ENCODE peak calls at places on chromosomes 1 and 21, in eight cellular contexts. One of them, this sample, is unnamed.

GRCh38 chr1:93670141-93670540 is 11.5 kb downstream of the BCAR3 start:
- DNase-seq in coronary artery: no peak
- DNase-seq in brain pericyte: no peak
- DNase-seq in aorta: no peak
- DNase-seq in NCI-H460: no peak
- DNase-seq in activated naive CD4-positive, alpha-beta T cell treated with Interleukin-2 at 50 U/mL for 16 hours: no peak
- DNase-seq in fibroblast of pulmonary artery: peak
- DNase-seq in mucosa of gallbladder: peak
- DNase-seq in this sample: no peak

GRCh38 chr1:2787163-2787911 is 14.2 kb downstream of the TTC34 start:
- DNase-seq in fibroblast of pulmonary artery: no peak
- DNase-seq in activated naive CD4-positive, alpha-beta T cell treated with Interleukin-2 at 50 U/mL for 16 hours: no peak
- DNase-seq in mucosa of gallbladder: no peak
- DNase-seq in brain pericyte: no peak
- DNase-seq in coronary artery: no peak
- DNase-seq in NCI-H460: no peak
- DNase-seq in aorta: no peak
- DNase-seq in this sample: peak

GRCh38 chr1:245155186-245156040 is 628 bp downstream of the KIF26B start:
- DNase-seq in brain pericyte: no peak
- DNase-seq in activated naive CD4-positive, alpha-beta T cell treated with Interleukin-2 at 50 U/mL for 16 hours: no peak
- DNase-seq in aorta: no peak
- DNase-seq in NCI-H460: no peak
- DNase-seq in coronary artery: no peak
- DNase-seq in mucosa of gallbladder: no peak
- DNase-seq in fibroblast of pulmonary artery: peak
- DNase-seq in this sample: no peak

GRCh38 chr1:174689524-174689923 is 241.8 kb downstream of the GPR52 start:
- DNase-seq in fibroblast of pulmonary artery: no peak
- DNase-seq in NCI-H460: no peak
- DNase-seq in mucosa of gallbladder: peak
- DNase-seq in aorta: no peak
- DNase-seq in brain pericyte: no peak
- DNase-seq in activated naive CD4-positive, alpha-beta T cell treated with Interleukin-2 at 50 U/mL for 16 hours: no peak
- DNase-seq in coronary artery: no peak
- DNase-seq in this sample: no peak

GRCh38 chr1:50603274-50604271 is 180.3 kb upstream of the DMRTA2 start:
- DNase-seq in aorta: no peak
- DNase-seq in NCI-H460: no peak
- DNase-seq in brain pericyte: no peak
- DNase-seq in coronary artery: no peak
- DNase-seq in fibroblast of pulmonary artery: peak
- DNase-seq in mucosa of gallbladder: no peak
- DNase-seq in activated naive CD4-positive, alpha-beta T cell treated with Interleukin-2 at 50 U/mL for 16 hours: no peak
- DNase-seq in this sample: no peak

GRCh38 chr21:42406201-42406601 is 2.5 kb downstream of the UBASH3A start:
- DNase-seq in activated naive CD4-positive, alpha-beta T cell treated with Interleukin-2 at 50 U/mL for 16 hours: peak
- DNase-seq in brain pericyte: no peak
- DNase-seq in fibroblast of pulmonary artery: no peak
- DNase-seq in mucosa of gallbladder: no peak
- DNase-seq in NCI-H460: no peak
- DNase-seq in coronary artery: no peak
- DNase-seq in aorta: no peak
- DNase-seq in this sample: peak

GRCh38 chr1:182588460-182589396 is at the start of gene RNASEL:
- DNase-seq in fibroblast of pulmonary artery: peak
- DNase-seq in brain pericyte: no peak
- DNase-seq in coronary artery: peak
- DNase-seq in activated naive CD4-positive, alpha-beta T cell treated with Interleukin-2 at 50 U/mL for 16 hours: peak
- DNase-seq in mucosa of gallbladder: peak
- DNase-seq in NCI-H460: peak
- DNase-seq in aorta: peak
- DNase-seq in this sample: peak

GRCh38 chr1:17001760-17002523 is 9.8 kb downstream of the ATP13A2 start:
- DNase-seq in fibroblast of pulmonary artery: no peak
- DNase-seq in brain pericyte: no peak
- DNase-seq in aorta: no peak
- DNase-seq in activated naive CD4-positive, alpha-beta T cell treated with Interleukin-2 at 50 U/mL for 16 hours: no peak
- DNase-seq in coronary artery: no peak
- DNase-seq in NCI-H460: no peak
- DNase-seq in mucosa of gallbladder: no peak
- DNase-seq in this sample: no peak

GRCh38 chr1:145845144-145845513 is 301 bp upstream of the NUDT17 start:
- DNase-seq in mucosa of gallbladder: no peak
- DNase-seq in activated naive CD4-positive, alpha-beta T cell treated with Interleukin-2 at 50 U/mL for 16 hours: no peak
- DNase-seq in NCI-H460: no peak
- DNase-seq in brain pericyte: no peak
- DNase-seq in coronary artery: no peak
- DNase-seq in aorta: no peak
- DNase-seq in fibroblast of pulmonary artery: no peak
- DNase-seq in this sample: no peak

GRCh38 chr1:32291145-32291707 is 657 bp upstream of the HDAC1 start:
- DNase-seq in aorta: no peak
- DNase-seq in activated naive CD4-positive, alpha-beta T cell treated with Interleukin-2 at 50 U/mL for 16 hours: no peak
- DNase-seq in coronary artery: no peak
- DNase-seq in NCI-H460: no peak
- DNase-seq in brain pericyte: no peak
- DNase-seq in mucosa of gallbladder: no peak
- DNase-seq in fibroblast of pulmonary artery: peak
- DNase-seq in this sample: no peak

GRCh38 chr1:111948209-111949131 is 41.0 kb downstream of the KCND3 start:
- DNase-seq in brain pericyte: no peak
- DNase-seq in activated naive CD4-positive, alpha-beta T cell treated with Interleukin-2 at 50 U/mL for 16 hours: no peak
- DNase-seq in mucosa of gallbladder: peak
- DNase-seq in NCI-H460: no peak
- DNase-seq in fibroblast of pulmonary artery: no peak
- DNase-seq in coronary artery: no peak
- DNase-seq in aorta: peak
- DNase-seq in this sample: no peak

GRCh38 chr1:244749230-244750016 is 86.0 kb upstream of the COX20 start:
- DNase-seq in coronary artery: no peak
- DNase-seq in fibroblast of pulmonary artery: no peak
- DNase-seq in brain pericyte: no peak
- DNase-seq in aorta: no peak
- DNase-seq in activated naive CD4-positive, alpha-beta T cell treated with Interleukin-2 at 50 U/mL for 16 hours: no peak
- DNase-seq in mucosa of gallbladder: no peak
- DNase-seq in NCI-H460: no peak
- DNase-seq in this sample: no peak

GRCh38 chr1:52662645-52663313 is 29.8 kb downstream of the SHISAL2A start:
- DNase-seq in activated naive CD4-positive, alpha-beta T cell treated with Interleukin-2 at 50 U/mL for 16 hours: no peak
- DNase-seq in NCI-H460: peak
- DNase-seq in brain pericyte: no peak
- DNase-seq in coronary artery: no peak
- DNase-seq in fibroblast of pulmonary artery: peak
- DNase-seq in mucosa of gallbladder: no peak
- DNase-seq in aorta: no peak
- DNase-seq in this sample: no peak

GRCh38 chr1:155691992-155692528 is 3.2 kb downstream of the DAP3 start:
- DNase-seq in coronary artery: no peak
- DNase-seq in mucosa of gallbladder: no peak
- DNase-seq in aorta: no peak
- DNase-seq in fibroblast of pulmonary artery: no peak
- DNase-seq in activated naive CD4-positive, alpha-beta T cell treated with Interleukin-2 at 50 U/mL for 16 hours: no peak
- DNase-seq in NCI-H460: no peak
- DNase-seq in brain pericyte: no peak
- DNase-seq in this sample: no peak

GRCh38 chr1:52542085-52542688 is 10.7 kb downstream of the TUT4 start:
- DNase-seq in fibroblast of pulmonary artery: peak
- DNase-seq in aorta: no peak
- DNase-seq in coronary artery: no peak
- DNase-seq in brain pericyte: no peak
- DNase-seq in mucosa of gallbladder: no peak
- DNase-seq in activated naive CD4-positive, alpha-beta T cell treated with Interleukin-2 at 50 U/mL for 16 hours: no peak
- DNase-seq in NCI-H460: no peak
- DNase-seq in this sample: no peak

GRCh38 chr1:159171254-159171687 is at the start of gene CADM3:
- DNase-seq in coronary artery: no peak
- DNase-seq in activated naive CD4-positive, alpha-beta T cell treated with Interleukin-2 at 50 U/mL for 16 hours: no peak
- DNase-seq in aorta: no peak
- DNase-seq in mucosa of gallbladder: no peak
- DNase-seq in fibroblast of pulmonary artery: peak
- DNase-seq in brain pericyte: no peak
- DNase-seq in NCI-H460: no peak
- DNase-seq in this sample: no peak

GRCh38 chr21:32329776-32330175 is 31.1 kb downstream of the MRAP start:
- DNase-seq in fibroblast of pulmonary artery: peak
- DNase-seq in mucosa of gallbladder: no peak
- DNase-seq in aorta: no peak
- DNase-seq in NCI-H460: no peak
- DNase-seq in brain pericyte: no peak
- DNase-seq in coronary artery: peak
- DNase-seq in activated naive CD4-positive, alpha-beta T cell treated with Interleukin-2 at 50 U/mL for 16 hours: no peak
- DNase-seq in this sample: no peak

GRCh38 chr1:21537511-21537931 is 28.3 kb downstream of the ALPL start:
- DNase-seq in NCI-H460: no peak
- DNase-seq in mucosa of gallbladder: peak
- DNase-seq in coronary artery: no peak
- DNase-seq in activated naive CD4-positive, alpha-beta T cell treated with Interleukin-2 at 50 U/mL for 16 hours: no peak
- DNase-seq in brain pericyte: no peak
- DNase-seq in aorta: no peak
- DNase-seq in fibroblast of pulmonary artery: no peak
- DNase-seq in this sample: no peak

GRCh38 chr1:115702993-115703392 is 61.2 kb downstream of the VANGL1 start:
- DNase-seq in activated naive CD4-positive, alpha-beta T cell treated with Interleukin-2 at 50 U/mL for 16 hours: no peak
- DNase-seq in aorta: no peak
- DNase-seq in brain pericyte: no peak
- DNase-seq in fibroblast of pulmonary artery: no peak
- DNase-seq in mucosa of gallbladder: no peak
- DNase-seq in NCI-H460: no peak
- DNase-seq in coronary artery: no peak
- DNase-seq in this sample: no peak

GRCh38 chr1:199163277-199164069 is 524.6 kb downstream of the PTPRC start:
- DNase-seq in brain pericyte: no peak
- DNase-seq in mucosa of gallbladder: no peak
- DNase-seq in coronary artery: no peak
- DNase-seq in aorta: no peak
- DNase-seq in fibroblast of pulmonary artery: no peak
- DNase-seq in activated naive CD4-positive, alpha-beta T cell treated with Interleukin-2 at 50 U/mL for 16 hours: no peak
- DNase-seq in NCI-H460: no peak
- DNase-seq in this sample: no peak

GRCh38 chr1:52364235-52364839 is 1.7 kb downstream of the CC2D1B start:
- DNase-seq in fibroblast of pulmonary artery: no peak
- DNase-seq in mucosa of gallbladder: no peak
- DNase-seq in NCI-H460: no peak
- DNase-seq in coronary artery: no peak
- DNase-seq in brain pericyte: no peak
- DNase-seq in activated naive CD4-positive, alpha-beta T cell treated with Interleukin-2 at 50 U/mL for 16 hours: no peak
- DNase-seq in aorta: no peak
- DNase-seq in this sample: peak

GRCh38 chr1:24351918-24352637 is 32.9 kb downstream of the GRHL3 start:
- DNase-seq in NCI-H460: peak
- DNase-seq in coronary artery: no peak
- DNase-seq in brain pericyte: no peak
- DNase-seq in activated naive CD4-positive, alpha-beta T cell treated with Interleukin-2 at 50 U/mL for 16 hours: peak
- DNase-seq in fibroblast of pulmonary artery: peak
- DNase-seq in aorta: no peak
- DNase-seq in mucosa of gallbladder: no peak
- DNase-seq in this sample: peak

GRCh38 chr1:54120698-54121481 is 31.9 kb downstream of the CDCP2 start:
- DNase-seq in fibroblast of pulmonary artery: no peak
- DNase-seq in coronary artery: no peak
- DNase-seq in brain pericyte: no peak
- DNase-seq in activated naive CD4-positive, alpha-beta T cell treated with Interleukin-2 at 50 U/mL for 16 hours: no peak
- DNase-seq in aorta: no peak
- DNase-seq in NCI-H460: no peak
- DNase-seq in mucosa of gallbladder: no peak
- DNase-seq in this sample: no peak

GRCh38 chr1:33661791-33662190 is 189.3 kb downstream of the ZSCAN20 start:
- DNase-seq in aorta: no peak
- DNase-seq in mucosa of gallbladder: no peak
- DNase-seq in activated naive CD4-positive, alpha-beta T cell treated with Interleukin-2 at 50 U/mL for 16 hours: no peak
- DNase-seq in fibroblast of pulmonary artery: no peak
- DNase-seq in NCI-H460: no peak
- DNase-seq in coronary artery: no peak
- DNase-seq in brain pericyte: no peak
- DNase-seq in this sample: no peak

GRCh38 chr1:23980725-23981063 is 567 bp upstream of the SRSF10 start:
- DNase-seq in NCI-H460: peak
- DNase-seq in fibroblast of pulmonary artery: no peak
- DNase-seq in brain pericyte: no peak
- DNase-seq in coronary artery: no peak
- DNase-seq in aorta: no peak
- DNase-seq in mucosa of gallbladder: no peak
- DNase-seq in activated naive CD4-positive, alpha-beta T cell treated with Interleukin-2 at 50 U/mL for 16 hours: peak
- DNase-seq in this sample: peak

GRCh38 chr1:69639159-69639558 is 71.4 kb downstream of the LRRC7 start:
- DNase-seq in brain pericyte: no peak
- DNase-seq in fibroblast of pulmonary artery: no peak
- DNase-seq in mucosa of gallbladder: no peak
- DNase-seq in aorta: no peak
- DNase-seq in NCI-H460: no peak
- DNase-seq in activated naive CD4-positive, alpha-beta T cell treated with Interleukin-2 at 50 U/mL for 16 hours: no peak
- DNase-seq in coronary artery: no peak
- DNase-seq in this sample: no peak

GRCh38 chr1:160631983-160632625 is 14.7 kb downstream of the SLAMF1 start:
- DNase-seq in aorta: no peak
- DNase-seq in coronary artery: no peak
- DNase-seq in NCI-H460: no peak
- DNase-seq in mucosa of gallbladder: no peak
- DNase-seq in fibroblast of pulmonary artery: no peak
- DNase-seq in activated naive CD4-positive, alpha-beta T cell treated with Interleukin-2 at 50 U/mL for 16 hours: no peak
- DNase-seq in brain pericyte: no peak
- DNase-seq in this sample: no peak

GRCh38 chr21:42056996-42057689 is 14.0 kb upstream of the UMODL1 start:
- DNase-seq in brain pericyte: no peak
- DNase-seq in fibroblast of pulmonary artery: peak
- DNase-seq in coronary artery: no peak
- DNase-seq in NCI-H460: no peak
- DNase-seq in mucosa of gallbladder: peak
- DNase-seq in aorta: peak
- DNase-seq in activated naive CD4-positive, alpha-beta T cell treated with Interleukin-2 at 50 U/mL for 16 hours: no peak
- DNase-seq in this sample: no peak

GRCh38 chr21:44778983-44779382 is 22.6 kb downstream of the UBE2G2 start:
- DNase-seq in NCI-H460: no peak
- DNase-seq in activated naive CD4-positive, alpha-beta T cell treated with Interleukin-2 at 50 U/mL for 16 hours: no peak
- DNase-seq in brain pericyte: no peak
- DNase-seq in mucosa of gallbladder: no peak
- DNase-seq in coronary artery: no peak
- DNase-seq in fibroblast of pulmonary artery: no peak
- DNase-seq in aorta: no peak
- DNase-seq in this sample: no peak

GRCh38 chr1:50265790-50266314 is 157.1 kb downstream of the ELAVL4 start:
- DNase-seq in NCI-H460: no peak
- DNase-seq in fibroblast of pulmonary artery: peak
- DNase-seq in brain pericyte: no peak
- DNase-seq in aorta: no peak
- DNase-seq in coronary artery: no peak
- DNase-seq in mucosa of gallbladder: no peak
- DNase-seq in activated naive CD4-positive, alpha-beta T cell treated with Interleukin-2 at 50 U/mL for 16 hours: no peak
- DNase-seq in this sample: no peak

GRCh38 chr1:164785841-164786534 is 227.0 kb downstream of the PBX1 start:
- DNase-seq in activated naive CD4-positive, alpha-beta T cell treated with Interleukin-2 at 50 U/mL for 16 hours: no peak
- DNase-seq in NCI-H460: no peak
- DNase-seq in coronary artery: no peak
- DNase-seq in brain pericyte: no peak
- DNase-seq in aorta: no peak
- DNase-seq in mucosa of gallbladder: no peak
- DNase-seq in fibroblast of pulmonary artery: peak
- DNase-seq in this sample: no peak

GRCh38 chr1:185788386-185788785 is 54.2 kb downstream of the HMCN1 start:
- DNase-seq in mucosa of gallbladder: no peak
- DNase-seq in NCI-H460: no peak
- DNase-seq in activated naive CD4-positive, alpha-beta T cell treated with Interleukin-2 at 50 U/mL for 16 hours: no peak
- DNase-seq in aorta: no peak
- DNase-seq in brain pericyte: no peak
- DNase-seq in coronary artery: no peak
- DNase-seq in fibroblast of pulmonary artery: no peak
- DNase-seq in this sample: no peak

GRCh38 chr1:57254006-57254405 is 169.9 kb downstream of the DAB1 start:
- DNase-seq in activated naive CD4-positive, alpha-beta T cell treated with Interleukin-2 at 50 U/mL for 16 hours: no peak
- DNase-seq in brain pericyte: no peak
- DNase-seq in NCI-H460: no peak
- DNase-seq in coronary artery: no peak
- DNase-seq in aorta: no peak
- DNase-seq in fibroblast of pulmonary artery: no peak
- DNase-seq in mucosa of gallbladder: no peak
- DNase-seq in this sample: no peak